ENCODE peak calls at places on chromosomes 16 and 17, in eight cellular contexts. M is pons; P is right cardiac atrium; C is stimulated activated CD8-positive, alpha-beta memory T cell treated with anti-CD3 and anti-CD28 coated beads, Interleukin-7, amount 100 ng/mL, for 4 hours; R is stimulated activated CD4-positive, alpha-beta T cell treated with anti-CD3 and anti-CD28 coated beads, Interleukin-15, amount 100 ng/mL, for 24 hours; Z is NCI-H1417; U is anterior cingulate cortex; F is PC-9. N is an unnamed sample.

GRCh38 chr16:53433930-53434435 is 288 bp upstream of the RBL2 start:
- DNase-seq in M (peak), P (no peak), C (no peak), R (no peak), Z (no peak), U (no peak), F (no peak), N (no peak)

GRCh38 chr16:12317856-12318591 is 341.5 kb downstream of the SNX29 start:
- DNase-seq in M (no peak), P (no peak), C (no peak), R (no peak), Z (no peak), U (no peak), F (no peak), N (no peak)

GRCh38 chr16:89924925-89925307 is 1.8 kb downstream of the TUBB3 start:
- DNase-seq in M (no peak), P (no peak), C (no peak), R (no peak), Z (peak), U (no peak), F (no peak), N (no peak)

GRCh38 chr17:1179635-1180433 is at the start of gene ABR:
- DNase-seq in M (no peak), P (peak), C (peak), R (peak), Z (no peak), U (peak), F (peak), N (peak)

GRCh38 chr17:13640559-13640958 is 38.8 kb upstream of the HS3ST3A1 start:
- DNase-seq in M (no peak), P (no peak), C (no peak), R (no peak), Z (no peak), U (no peak), F (no peak), N (no peak)

GRCh38 chr16:58492066-58492465 is 7.9 kb upstream of the NDRG4 start:
- DNase-seq in M (no peak), P (no peak), C (no peak), R (no peak), Z (no peak), U (no peak), F (no peak), N (no peak)

GRCh38 chr16:46618516-46618915 is 2.7 kb downstream of the SHCBP1 start:
- DNase-seq in M (no peak), P (no peak), C (no peak), R (no peak), Z (no peak), U (no peak), F (no peak), N (no peak)

GRCh38 chr17:6969323-6969726 is 26.5 kb upstream of the ALOX12 start:
- DNase-seq in M (no peak), P (no peak), C (no peak), R (no peak), Z (no peak), U (no peak), F (no peak), N (no peak)

GRCh38 chr16:25260416-25260815 is 2.8 kb upstream of the ZKSCAN2 start:
- DNase-seq in M (no peak), P (no peak), C (no peak), R (no peak), Z (no peak), U (no peak), F (no peak), N (no peak)

GRCh38 chr16:89121691-89122321 is 28.2 kb downstream of the ACSF3 start:
- DNase-seq in M (no peak), P (peak), C (no peak), R (no peak), Z (no peak), U (no peak), F (no peak), N (no peak)

GRCh38 chr17:19329839-19330238 is 32.7 kb downstream of the B9D1 start:
- DNase-seq in M (no peak), P (no peak), C (no peak), R (no peak), Z (no peak), U (no peak), F (no peak), N (no peak)